ENCODE peak calls at places on chromosomes 3 and 15, in ten cellular contexts. H, Q, X, A, W, K, D, N, B and G are unnamed samples.
A peak's percentile ranks its signal among the peaks of the same experiment; 100 is the strongest.

GRCh38 chr3:155979746-155980145 is 109.3 kb downstream of the GMPS start:
- DNase-seq in H (peak; percentile 73), Q (peak; percentile 52), X (no peak), A (no peak), W (no peak), K (no peak), D (no peak), N (no peak), B (no peak), G (no peak)

GRCh38 chr3:37546876-37547275 is 314.8 kb upstream of the CTDSPL start:
- DNase-seq in H (peak; percentile 22), Q (peak; percentile 18), X (peak; percentile 56), A (no peak), W (no peak), K (no peak), D (no peak), N (peak; percentile 49), B (peak; percentile 46), G (no peak)

GRCh38 chr3:69787436-69788168 is 48.3 kb downstream of the MITF start:
- DNase-seq in H (peak; percentile 89), Q (peak; percentile 72), X (no peak), A (no peak), W (no peak), K (peak; percentile 43), D (no peak), N (no peak), B (peak; percentile 71), G (no peak)

GRCh38 chr15:29687939-29688884 is 134.1 kb downstream of the TJP1 start:
- DNase-seq in H (no peak), Q (no peak), X (no peak), A (no peak), W (no peak), K (no peak), D (no peak), N (no peak), B (no peak), G (no peak)

GRCh38 chr3:34237946-34238345 is 439.5 kb downstream of the PDCD6IP start:
- DNase-seq in H (peak; percentile 6), Q (peak; percentile 16), X (no peak), A (no peak), W (no peak), K (no peak), D (no peak), N (no peak), B (no peak), G (no peak)

GRCh38 chr3:187889601-187890404 is 144.5 kb upstream of the BCL6 start:
- DNase-seq in H (no peak), Q (no peak), X (peak; percentile 22), A (peak; percentile 36), W (peak; percentile 77), K (no peak), D (no peak), N (no peak), B (no peak), G (no peak)

GRCh38 chr3:33660035-33660434 is 58.0 kb downstream of the CLASP2 start:
- DNase-seq in H (peak; percentile 16), Q (no peak), X (no peak), A (no peak), W (no peak), K (no peak), D (no peak), N (no peak), B (no peak), G (no peak)

GRCh38 chr3:159919873-159920272 is 68.8 kb upstream of the IL12A start:
- DNase-seq in H (peak; percentile 63), Q (peak; percentile 38), X (no peak), A (no peak), W (no peak), K (no peak), D (no peak), N (no peak), B (peak; percentile 76), G (no peak)

GRCh38 chr15:61389334-61390028 is 160.4 kb upstream of the RORA start:
- DNase-seq in H (no peak), Q (no peak), X (no peak), A (no peak), W (no peak), K (no peak), D (no peak), N (no peak), B (no peak), G (no peak)

GRCh38 chr15:51751687-51752683 is 588 bp downstream of the TMOD2 start:
- DNase-seq in H (peak; percentile 55), Q (no peak), X (peak; percentile 53), A (peak; percentile 44), W (peak; percentile 71), K (no peak), D (no peak), N (peak; percentile 42), B (no peak), G (no peak)

GRCh38 chr3:124960205-124960604 is 25.7 kb upstream of the MUC13 start:
- DNase-seq in H (no peak), Q (no peak), X (no peak), A (no peak), W (no peak), K (no peak), D (no peak), N (no peak), B (no peak), G (no peak)

GRCh38 chr3:197795200-197795599 is 4.1 kb downstream of the LRCH3 start:
- DNase-seq in H (peak; percentile 32), Q (peak; percentile 31), X (no peak), A (no peak), W (no peak), K (peak; percentile 45), D (peak; percentile 72), N (no peak), B (peak; percentile 48), G (no peak)

GRCh38 chr3:94414412-94414811 is 351.6 kb downstream of the NSUN3 start:
- DNase-seq in H (no peak), Q (no peak), X (no peak), A (no peak), W (no peak), K (no peak), D (no peak), N (no peak), B (no peak), G (no peak)

GRCh38 chr15:62453356-62453755 is 288.3 kb upstream of the C2CD4B start:
- DNase-seq in H (no peak), Q (no peak), X (no peak), A (no peak), W (no peak), K (no peak), D (no peak), N (no peak), B (no peak), G (no peak)

GRCh38 chr15:48354694-48355303 is 23.6 kb downstream of the DUT start:
- DNase-seq in H (peak; percentile 28), Q (no peak), X (no peak), A (no peak), W (no peak), K (no peak), D (no peak), N (no peak), B (no peak), G (no peak)

GRCh38 chr3:185733980-185734724 is 90.7 kb downstream of the IGF2BP2 start:
- DNase-seq in H (peak; percentile 83), Q (peak; percentile 83), X (peak; percentile 61), A (peak; percentile 49), W (no peak), K (peak; percentile 51), D (no peak), N (peak; percentile 71), B (peak; percentile 73), G (no peak)

GRCh38 chr3:194139085-194139976 is 3.4 kb downstream of the HES1 start:
- DNase-seq in H (peak; percentile 89), Q (peak; percentile 67), X (no peak), A (no peak), W (peak; percentile 83), K (peak; percentile 55), D (no peak), N (no peak), B (peak; percentile 59), G (no peak)
- TF ChIP-seq CTCF in H (no peak), Q (no peak), X (no peak), A (no peak), W (no peak), K (no peak), D (no peak), N (no peak), B (no peak), G (no peak)

DNA sequence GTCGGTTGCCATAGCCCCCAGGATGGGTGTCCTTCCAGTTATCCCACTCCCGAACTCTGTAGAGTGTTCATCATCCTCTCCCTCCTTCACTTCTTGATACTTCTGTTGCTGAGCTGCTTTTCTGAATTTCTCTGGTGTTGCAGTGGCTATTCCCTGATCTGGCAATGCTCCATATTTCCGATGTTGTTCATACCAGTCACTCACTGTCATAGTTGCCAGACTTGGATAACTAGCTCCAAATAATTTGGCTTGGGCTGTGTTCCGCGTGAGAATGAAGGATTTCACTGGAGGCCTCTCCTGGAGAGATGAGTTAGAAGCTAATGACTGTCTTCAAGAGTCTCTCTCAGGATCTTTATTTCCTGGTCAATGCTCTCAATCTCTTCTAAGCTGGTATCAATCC is 50.3 kb upstream of the DYNC1LI1 start:
- DNase-seq in H (no peak), Q (no peak), X (no peak), A (no peak), W (no peak), K (no peak), D (no peak), N (no peak), B (no peak), G (no peak)
- TF ChIP-seq CTCF in H (no peak), Q (no peak), X (no peak), A (no peak), W (no peak), K (no peak), D (no peak), N (no peak), B (no peak), G (no peak)

GRCh38 chr3:129482721-129483120 is 42.7 kb downstream of the IFT122 start:
- DNase-seq in H (no peak), Q (no peak), X (no peak), A (no peak), W (no peak), K (no peak), D (no peak), N (no peak), B (no peak), G (no peak)
- TF ChIP-seq CTCF in H (no peak), Q (peak; percentile 43), X (peak; percentile 24), A (no peak), W (no peak), K (no peak), D (no peak), N (no peak), B (peak; percentile 53), G (peak; percentile 38)

DNA sequence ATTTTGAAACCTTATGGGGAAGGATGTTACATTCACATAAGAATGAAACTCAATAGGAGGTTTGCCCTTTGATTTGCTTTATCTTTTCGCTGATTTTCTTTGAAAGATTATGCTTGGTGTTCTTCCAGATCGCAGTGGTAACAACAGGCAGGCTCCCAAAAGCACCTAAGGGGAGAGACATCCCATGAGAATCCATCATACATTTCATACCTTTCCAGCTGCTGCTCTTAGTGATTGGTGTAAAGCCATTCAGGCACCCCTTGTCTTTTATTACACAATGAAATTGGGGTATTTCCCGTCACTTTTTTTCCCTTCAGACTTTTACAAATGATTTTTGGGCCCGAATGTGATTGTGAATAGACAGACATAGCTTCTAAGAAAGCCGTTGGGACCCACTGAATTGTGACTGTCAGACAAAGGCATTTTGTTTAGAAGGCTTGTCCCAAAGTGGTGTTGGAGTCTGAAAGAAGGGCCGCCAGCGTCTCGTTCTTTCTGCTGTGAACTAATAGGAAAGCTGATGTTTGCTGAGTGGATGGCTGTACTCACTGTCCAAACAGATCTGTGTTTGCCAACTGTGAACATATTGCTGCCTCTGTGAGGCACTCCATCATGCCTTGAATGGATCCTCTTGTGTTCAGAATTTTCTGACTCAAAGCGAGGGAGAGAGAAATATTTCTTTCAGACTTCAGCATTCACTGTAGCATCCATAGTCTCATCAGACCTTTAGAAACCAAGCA is 164.3 kb downstream of the FNDC3B start:
- DNase-seq in H (peak; percentile 67), Q (no peak), X (no peak), A (no peak), W (no peak), K (no peak), D (no peak), N (peak; percentile 36), B (no peak), G (no peak)
- TF ChIP-seq CTCF in H (no peak), Q (no peak), X (no peak), A (no peak), W (no peak), K (no peak), D (no peak), N (no peak), B (no peak), G (no peak)